ENCODE peak calls at places on chromosome 21, in eight cellular contexts. N is memory B cell; F is fibroblast of gingiva; T is activated T-helper 1 cell treated with anti-CD3 and anti-CD28 coated beads, Interleukin-12 subunit alpha, Interleukin-12 subunit beta, Interleukin-2, Interleukin-4 antibody, amounts not matched to agents 30 ng/mL and 10 ng/mL and 1 ng/mL, durations not matched to agents 14 hours and 24 hours and 36 hours; R is LHCN-M2; S is ascending aorta; B is WTC11; J is anterior cingulate cortex. I is an unnamed sample.

GRCh38 chr21:23401278-23401677 is 2206.0 kb downstream of the MRPL39 start:
- DNase-seq in N (no peak), F (no peak), T (no peak), R (no peak), S (no peak), B (no peak), J (no peak), I (no peak)

GRCh38 chr21:15706686-15707085 is 23.1 kb upstream of the USP25 start:
- DNase-seq in N (no peak), F (peak; percentile 81), T (no peak), R (peak; percentile 97), S (no peak), B (no peak), J (no peak), I (no peak)

GRCh38 chr21:28489197-28489596 is 503.5 kb downstream of the LTN1 start:
- DNase-seq in N (no peak), F (no peak), T (no peak), R (no peak), S (no peak), B (no peak), J (no peak), I (peak; percentile 51)

GRCh38 chr21:18153063-18153462 is 91.6 kb upstream of the CHODL start:
- DNase-seq in N (no peak), F (no peak), T (no peak), R (no peak), S (no peak), B (no peak), J (no peak), I (no peak)

GRCh38 chr21:17802568-17802967 is 16.6 kb downstream of the C21orf91 start:
- DNase-seq in N (no peak), F (no peak), T (no peak), R (peak; percentile 82), S (no peak), B (no peak), J (no peak), I (no peak)

GRCh38 chr21:32940079-32941014 is 85.4 kb upstream of the OLIG2 start:
- DNase-seq in N (peak; percentile 37), F (peak; percentile 15), T (no peak), R (peak; percentile 32), S (no peak), B (peak; percentile 41), J (no peak), I (peak; percentile 70)

GRCh38 chr21:40832316-40832715 is 14.6 kb downstream of the DSCAM start:
- DNase-seq in N (no peak), F (no peak), T (no peak), R (no peak), S (no peak), B (no peak), J (no peak), I (no peak)

GRCh38 chr21:37341254-37341960 is 25.2 kb upstream of the DYRK1A start:
- DNase-seq in N (no peak), F (no peak), T (no peak), R (no peak), S (no peak), B (no peak), J (no peak), I (no peak)

GRCh38 chr21:37079211-37079824 is 6.3 kb downstream of the TTC3 start:
- DNase-seq in N (no peak), F (no peak), T (no peak), R (no peak), S (no peak), B (no peak), J (no peak), I (no peak)

GRCh38 chr21:28776251-28776650 is 216.4 kb downstream of the LTN1 start:
- DNase-seq in N (no peak), F (peak; percentile 46), T (no peak), R (peak; percentile 90), S (no peak), B (no peak), J (no peak), I (no peak)

GRCh38 chr21:46156678-46157077 is 1.3 kb upstream of the FTCD start:
- DNase-seq in N (no peak), F (no peak), T (no peak), R (no peak), S (no peak), B (no peak), J (no peak), I (no peak)

GRCh38 chr21:39885119-39885848 is 18.0 kb downstream of the PCP4 start:
- DNase-seq in N (no peak), F (no peak), T (no peak), R (no peak), S (no peak), B (no peak), J (peak; percentile 33), I (peak; percentile 73)

GRCh38 chr21:35314896-35315582 is 265.9 kb upstream of the RUNX1 start:
- DNase-seq in N (no peak), F (no peak), T (no peak), R (no peak), S (no peak), B (no peak), J (no peak), I (no peak)

GRCh38 chr21:31298618-31299269 is 45.3 kb downstream of the TIAM1 start:
- DNase-seq in N (no peak), F (no peak), T (no peak), R (no peak), S (no peak), B (no peak), J (no peak), I (no peak)

GRCh38 chr21:30268608-30269197 is 14.0 kb downstream of the KRTAP24-1 start:
- DNase-seq in N (no peak), F (no peak), T (no peak), R (no peak), S (no peak), B (no peak), J (no peak), I (no peak)

GRCh38 chr21:32252136-32252535 is 26.7 kb downstream of the MIS18A start:
- DNase-seq in N (no peak), F (no peak), T (no peak), R (no peak), S (no peak), B (no peak), J (no peak), I (no peak)

GRCh38 chr21:15967661-15968060 is 237.9 kb downstream of the USP25 start:
- DNase-seq in N (no peak), F (no peak), T (no peak), R (peak; percentile 61), S (no peak), B (no peak), J (no peak), I (no peak)

GRCh38 chr21:19844334-19844733 is 1153.9 kb upstream of the NCAM2 start:
- DNase-seq in N (no peak), F (no peak), T (no peak), R (no peak), S (no peak), B (no peak), J (no peak), I (no peak)

GRCh38 chr21:45876381-45877159 is 105.0 kb upstream of the COL6A1 start:
- DNase-seq in N (no peak), F (no peak), T (no peak), R (no peak), S (no peak), B (no peak), J (no peak), I (no peak)

GRCh38 chr21:36661511-36662309 is 37.2 kb upstream of the SIM2 start:
- DNase-seq in N (no peak), F (peak; percentile 11), T (no peak), R (peak; percentile 33), S (no peak), B (peak; percentile 51), J (no peak), I (peak; percentile 41)

GRCh38 chr21:42493109-42494060 is 2.6 kb downstream of the RSPH1 start:
- DNase-seq in N (no peak), F (no peak), T (no peak), R (no peak), S (peak; percentile 42), B (no peak), J (no peak), I (no peak)

GRCh38 chr21:44089001-44089911 is 17.9 kb upstream of the PWP2 start:
- DNase-seq in N (peak; percentile 42), F (no peak), T (peak; percentile 39), R (no peak), S (peak; percentile 60), B (no peak), J (no peak), I (no peak)

GRCh38 chr21:22120616-22121266 is 1122.5 kb downstream of the NCAM2 start:
- DNase-seq in N (no peak), F (no peak), T (no peak), R (peak; percentile 22), S (no peak), B (peak; percentile 31), J (no peak), I (no peak)

GRCh38 chr21:38631171-38631570 is 132.9 kb upstream of the ERG start:
- DNase-seq in N (no peak), F (no peak), T (no peak), R (no peak), S (no peak), B (no peak), J (no peak), I (peak; percentile 17)

GRCh38 chr21:29689753-29690152 is 250.0 kb downstream of the GRIK1 start:
- DNase-seq in N (no peak), F (no peak), T (no peak), R (no peak), S (no peak), B (no peak), J (no peak), I (no peak)

GRCh38 chr21:37673801-37674575 is 242.3 kb downstream of the KCNJ6 start:
- DNase-seq in N (no peak), F (no peak), T (no peak), R (no peak), S (no peak), B (no peak), J (no peak), I (no peak)

I was measured in Ammon's horn.